ENCODE peak calls at places on chromosomes 2 and 18, in ten cellular contexts. V, M, E, Y, N, L, I, W, Z and Q are unnamed samples.
A peak's percentile ranks its signal among the peaks of the same experiment; 100 is the strongest.

GRCh38 chr18:8248576-8248975 is 360.7 kb upstream of the RAB12 start:
- DNase-seq in W (no peak), V (no peak), Z (no peak), M (no peak), E (no peak), L (no peak), I (no peak), Y (no peak), N (no peak), Q (no peak)

GRCh38 chr2:24707141-24707540 is 86.0 kb downstream of the PTRHD1 start:
- DNase-seq in N (no peak), L (no peak), Y (no peak), W (no peak), V (no peak), E (no peak), I (no peak), M (no peak), Z (no peak), Q (no peak)

GRCh38 chr2:152715854-152716428 is 1.3 kb downstream of the PRPF40A start:
- DNase-seq in M (peak; percentile 56), N (no peak), V (no peak), I (peak; percentile 81), Y (peak; percentile 84), W (peak; percentile 18), Z (no peak), L (no peak), E (no peak), Q (no peak)

GRCh38 chr2:13414907-13415306 is 698.2 kb downstream of the TRIB2 start:
- DNase-seq in Y (no peak), L (no peak), I (no peak), N (no peak), E (no peak), W (no peak), M (no peak), V (no peak), Z (no peak), Q (no peak)

GRCh38 chr2:149606251-149606811 is 18.8 kb upstream of the MMADHC start:
- DNase-seq in E (no peak), W (no peak), Y (no peak), V (no peak), I (no peak), L (no peak), N (no peak), Z (no peak), M (no peak), Q (no peak)

GRCh38 chr2:102770506-102770905 is 8.7 kb downstream of the TMEM182 start:
- DNase-seq in Y (no peak), E (no peak), N (no peak), V (no peak), L (no peak), M (no peak), I (no peak), W (no peak), Z (no peak), Q (no peak)

GRCh38 chr2:128607440-128607839 is 288.8 kb upstream of the HS6ST1 start:
- DNase-seq in N (peak; percentile 9), V (peak; percentile 44), L (peak; percentile 35), Z (no peak), I (no peak), M (no peak), E (peak; percentile 8), W (no peak), Y (no peak), Q (no peak)

GRCh38 chr2:24650997-24651642 is 142.1 kb downstream of the PTRHD1 start:
- DNase-seq in V (no peak), Y (no peak), I (no peak), E (no peak), M (no peak), Z (no peak), N (no peak), W (no peak), L (no peak), Q (no peak)

GRCh38 chr2:240244543-240244942 is 104.1 kb upstream of the OTOS start:
- DNase-seq in Z (no peak), L (peak; percentile 65), Y (no peak), V (no peak), N (no peak), I (no peak), E (no peak), W (no peak), M (no peak), Q (no peak)

GRCh38 chr2:111900859-111901258 is 2.5 kb downstream of the MERTK start:
- DNase-seq in Z (peak; percentile 22), I (peak; percentile 66), W (no peak), N (no peak), L (no peak), Y (peak; percentile 58), M (peak; percentile 42), E (no peak), V (no peak), Q (no peak)

GRCh38 chr2:236180831-236181453 is 12.8 kb upstream of the GBX2 start:
- DNase-seq in W (no peak), L (peak; percentile 26), E (no peak), Z (peak; percentile 28), I (peak; percentile 64), V (no peak), Y (peak; percentile 60), M (peak; percentile 78), N (no peak), Q (no peak)
- TF ChIP-seq CTCF in W (peak; percentile 92), L (peak; percentile 61), E (peak; percentile 75), Z (peak; percentile 23), I (peak; percentile 63), V (peak; percentile 52), Y (peak; percentile 79), M (peak; percentile 78), N (peak; percentile 44), Q (no peak)

GRCh38 chr2:28413152-28413895 is 20.7 kb downstream of the FOSL2 start:
- DNase-seq in Z (no peak), Y (no peak), L (no peak), W (no peak), M (peak; percentile 45), I (no peak), E (peak; percentile 48), N (no peak), V (no peak), Q (no peak)
- TF ChIP-seq CTCF in Z (peak; percentile 7), Y (peak; percentile 51), L (no peak), W (no peak), M (no peak), I (no peak), E (peak; percentile 41), N (peak; percentile 26), V (no peak), Q (no peak)

GRCh38 chr2:65277791-65278449 is 50.3 kb downstream of the ACTR2 start:
- DNase-seq in L (no peak), W (no peak), V (no peak), Z (no peak), Y (no peak), M (no peak), I (no peak), E (no peak), N (no peak), Q (no peak)
- TF ChIP-seq CTCF in L (no peak), W (no peak), V (no peak), Z (no peak), Y (peak; percentile 14), M (no peak), I (no peak), E (no peak), N (no peak), Q (no peak)

GRCh38 chr2:201419057-201419635 is 32.1 kb downstream of the TRAK2 start:
- DNase-seq in I (peak; percentile 24), Y (no peak), E (no peak), W (no peak), M (no peak), N (no peak), Z (no peak), L (no peak), V (no peak), Q (no peak)
- TF ChIP-seq CTCF in I (no peak), Y (peak; percentile 54), E (peak; percentile 24), W (no peak), M (no peak), N (no peak), Z (no peak), L (peak; percentile 10), V (no peak), Q (no peak)

GRCh38 chr2:237674731-237675276 is 47.4 kb downstream of the LRRFIP1 start:
- DNase-seq in I (peak; percentile 12), N (peak; percentile 59), L (peak; percentile 95), V (peak; percentile 80), M (peak; percentile 70), E (peak; percentile 83), Z (peak; percentile 72), W (no peak), Y (peak; percentile 66), Q (no peak)
- TF ChIP-seq CTCF in I (no peak), N (peak; percentile 50), L (no peak), V (peak; percentile 33), M (no peak), E (peak; percentile 45), Z (no peak), W (no peak), Y (peak; percentile 36), Q (no peak)

DNA sequence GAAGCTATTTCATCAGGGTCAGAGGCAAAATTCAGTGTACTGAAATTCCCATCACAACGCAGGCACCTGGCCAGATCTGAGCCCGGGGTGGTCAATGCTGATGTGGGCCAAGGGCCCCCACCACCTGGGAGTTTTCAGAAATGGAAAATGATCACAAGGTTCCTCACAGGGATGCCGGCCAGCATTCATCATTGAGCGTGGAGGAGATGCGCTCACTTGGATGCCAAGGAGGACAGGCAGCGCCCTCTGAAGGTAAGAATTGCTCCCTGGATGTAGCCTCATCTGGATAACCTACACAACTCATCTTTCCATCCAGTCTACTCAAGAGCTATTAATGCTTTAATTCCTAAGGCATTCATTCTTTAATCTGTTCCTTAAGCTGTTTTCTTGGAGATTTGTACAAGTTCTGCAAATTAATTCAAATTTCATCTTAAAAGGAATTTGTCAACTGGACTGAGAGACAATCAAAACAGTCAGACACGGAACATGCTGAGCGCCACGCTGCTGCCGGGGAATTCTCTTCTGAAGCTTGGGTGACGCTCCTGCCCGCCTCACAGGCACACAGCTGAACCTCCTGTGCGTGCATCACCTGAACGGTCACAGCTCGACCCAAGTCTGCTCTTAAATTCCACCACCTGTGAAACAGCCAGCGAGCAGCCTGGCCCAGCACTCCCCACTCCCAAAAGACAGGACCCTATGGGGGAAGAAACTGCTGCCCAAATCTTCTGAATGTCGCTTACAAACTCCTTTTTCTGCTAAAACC is 206.7 kb downstream of the HDAC4 start:
- DNase-seq in I (no peak), V (peak; percentile 19), L (peak; percentile 41), Z (no peak), E (no peak), N (no peak), Y (no peak), M (peak; percentile 42), W (peak; percentile 1), Q (no peak)
- TF ChIP-seq CTCF in I (no peak), V (no peak), L (no peak), Z (no peak), E (no peak), N (no peak), Y (peak; percentile 43), M (no peak), W (no peak), Q (no peak)